ENCODE peak calls at places on chromosomes 16 and 17, in six cellular contexts. One of them, this sample, is unnamed.

GRCh38 chr16:69327585-69328310 is 2.6 kb downstream of the PDF start:
- DNase-seq in NCI-H1105 treated with DMSO at 0.1 percent for 48 hours: no peak
- DNase-seq in M059J: no peak
- DNase-seq in non-pigmented ciliary epithelial cell: no peak
- DNase-seq in psoas muscle: no peak
- DNase-seq in stimulated activated CD4-positive, alpha-beta T cell treated with anti-CD3 and anti-CD28 coated beads, Interleukin-12 subunit alpha, Interleukin-12 subunit beta, amount 100 ng/mL, for 24 hours: no peak
- DNase-seq in this sample: no peak

GRCh38 chr16:81600275-81600674 is 155.7 kb downstream of the CMIP start:
- DNase-seq in stimulated activated CD4-positive, alpha-beta T cell treated with anti-CD3 and anti-CD28 coated beads, Interleukin-12 subunit alpha, Interleukin-12 subunit beta, amount 100 ng/mL, for 24 hours: no peak
- DNase-seq in non-pigmented ciliary epithelial cell: no peak
- DNase-seq in NCI-H1105 treated with DMSO at 0.1 percent for 48 hours: no peak
- DNase-seq in psoas muscle: no peak
- DNase-seq in M059J: peak; percentile 92
- DNase-seq in this sample: no peak

GRCh38 chr17:1058423-1059130 is 61.6 kb downstream of the TIMM22 start:
- DNase-seq in NCI-H1105 treated with DMSO at 0.1 percent for 48 hours: no peak
- DNase-seq in stimulated activated CD4-positive, alpha-beta T cell treated with anti-CD3 and anti-CD28 coated beads, Interleukin-12 subunit alpha, Interleukin-12 subunit beta, amount 100 ng/mL, for 24 hours: peak; percentile 65
- DNase-seq in non-pigmented ciliary epithelial cell: no peak
- DNase-seq in M059J: peak; percentile 44
- DNase-seq in psoas muscle: peak; percentile 61
- DNase-seq in this sample: peak; percentile 4

GRCh38 chr17:79154446-79154845 is 79.8 kb downstream of the ENGASE start:
- DNase-seq in NCI-H1105 treated with DMSO at 0.1 percent for 48 hours: no peak
- DNase-seq in non-pigmented ciliary epithelial cell: no peak
- DNase-seq in stimulated activated CD4-positive, alpha-beta T cell treated with anti-CD3 and anti-CD28 coated beads, Interleukin-12 subunit alpha, Interleukin-12 subunit beta, amount 100 ng/mL, for 24 hours: no peak
- DNase-seq in psoas muscle: peak; percentile 28
- DNase-seq in M059J: no peak
- DNase-seq in this sample: no peak

GRCh38 chr16:86232496-86232895 is 277.8 kb upstream of the FOXF1 start:
- DNase-seq in stimulated activated CD4-positive, alpha-beta T cell treated with anti-CD3 and anti-CD28 coated beads, Interleukin-12 subunit alpha, Interleukin-12 subunit beta, amount 100 ng/mL, for 24 hours: no peak
- DNase-seq in M059J: no peak
- DNase-seq in non-pigmented ciliary epithelial cell: no peak
- DNase-seq in NCI-H1105 treated with DMSO at 0.1 percent for 48 hours: no peak
- DNase-seq in psoas muscle: no peak
- DNase-seq in this sample: no peak

GRCh38 chr17:57442914-57443571 is 186.7 kb downstream of the MSI2 start:
- DNase-seq in NCI-H1105 treated with DMSO at 0.1 percent for 48 hours: no peak
- DNase-seq in stimulated activated CD4-positive, alpha-beta T cell treated with anti-CD3 and anti-CD28 coated beads, Interleukin-12 subunit alpha, Interleukin-12 subunit beta, amount 100 ng/mL, for 24 hours: peak; percentile 60
- DNase-seq in non-pigmented ciliary epithelial cell: no peak
- DNase-seq in psoas muscle: peak; percentile 79
- DNase-seq in M059J: peak; percentile 73
- DNase-seq in this sample: peak; percentile 46

GRCh38 chr17:35745749-35746320 is 7.2 kb downstream of the GAS2L2 start:
- DNase-seq in psoas muscle: no peak
- DNase-seq in non-pigmented ciliary epithelial cell: no peak
- DNase-seq in NCI-H1105 treated with DMSO at 0.1 percent for 48 hours: no peak
- DNase-seq in stimulated activated CD4-positive, alpha-beta T cell treated with anti-CD3 and anti-CD28 coated beads, Interleukin-12 subunit alpha, Interleukin-12 subunit beta, amount 100 ng/mL, for 24 hours: no peak
- DNase-seq in M059J: no peak
- DNase-seq in this sample: no peak

GRCh38 chr16:46862555-46863447 is 21.4 kb upstream of the GPT2 start:
- DNase-seq in M059J: peak; percentile 61
- DNase-seq in non-pigmented ciliary epithelial cell: no peak
- DNase-seq in psoas muscle: no peak
- DNase-seq in stimulated activated CD4-positive, alpha-beta T cell treated with anti-CD3 and anti-CD28 coated beads, Interleukin-12 subunit alpha, Interleukin-12 subunit beta, amount 100 ng/mL, for 24 hours: no peak
- DNase-seq in NCI-H1105 treated with DMSO at 0.1 percent for 48 hours: no peak
- DNase-seq in this sample: no peak

GRCh38 chr16:56477096-56477878 is 25.9 kb downstream of the OGFOD1 start:
- DNase-seq in NCI-H1105 treated with DMSO at 0.1 percent for 48 hours: no peak
- DNase-seq in non-pigmented ciliary epithelial cell: peak; percentile 79
- DNase-seq in M059J: peak; percentile 91
- DNase-seq in stimulated activated CD4-positive, alpha-beta T cell treated with anti-CD3 and anti-CD28 coated beads, Interleukin-12 subunit alpha, Interleukin-12 subunit beta, amount 100 ng/mL, for 24 hours: no peak
- DNase-seq in psoas muscle: no peak
- DNase-seq in this sample: no peak

GRCh38 chr16:21962475-21962874 is 9.3 kb downstream of the UQCRC2 start:
- DNase-seq in stimulated activated CD4-positive, alpha-beta T cell treated with anti-CD3 and anti-CD28 coated beads, Interleukin-12 subunit alpha, Interleukin-12 subunit beta, amount 100 ng/mL, for 24 hours: no peak
- DNase-seq in NCI-H1105 treated with DMSO at 0.1 percent for 48 hours: no peak
- DNase-seq in psoas muscle: no peak
- DNase-seq in non-pigmented ciliary epithelial cell: no peak
- DNase-seq in M059J: no peak
- DNase-seq in this sample: no peak

GRCh38 chr17:12522743-12523181 is 142.9 kb upstream of the MYOCD start:
- DNase-seq in M059J: peak; percentile 98
- DNase-seq in stimulated activated CD4-positive, alpha-beta T cell treated with anti-CD3 and anti-CD28 coated beads, Interleukin-12 subunit alpha, Interleukin-12 subunit beta, amount 100 ng/mL, for 24 hours: no peak
- DNase-seq in psoas muscle: no peak
- DNase-seq in non-pigmented ciliary epithelial cell: peak; percentile 6
- DNase-seq in NCI-H1105 treated with DMSO at 0.1 percent for 48 hours: no peak
- DNase-seq in this sample: no peak

GRCh38 chr16:56090076-56090475 is 101.2 kb upstream of the GNAO1 start:
- DNase-seq in psoas muscle: no peak
- DNase-seq in stimulated activated CD4-positive, alpha-beta T cell treated with anti-CD3 and anti-CD28 coated beads, Interleukin-12 subunit alpha, Interleukin-12 subunit beta, amount 100 ng/mL, for 24 hours: no peak
- DNase-seq in NCI-H1105 treated with DMSO at 0.1 percent for 48 hours: no peak
- DNase-seq in non-pigmented ciliary epithelial cell: no peak
- DNase-seq in M059J: no peak
- DNase-seq in this sample: no peak

GRCh38 chr17:27414271-27414670 is 42.0 kb upstream of the KSR1 start:
- DNase-seq in M059J: peak; percentile 20
- DNase-seq in non-pigmented ciliary epithelial cell: no peak
- DNase-seq in NCI-H1105 treated with DMSO at 0.1 percent for 48 hours: no peak
- DNase-seq in stimulated activated CD4-positive, alpha-beta T cell treated with anti-CD3 and anti-CD28 coated beads, Interleukin-12 subunit alpha, Interleukin-12 subunit beta, amount 100 ng/mL, for 24 hours: no peak
- DNase-seq in psoas muscle: no peak
- DNase-seq in this sample: no peak

GRCh38 chr16:165218-165538 is 600 bp upstream of the HBM start:
- DNase-seq in M059J: no peak
- DNase-seq in non-pigmented ciliary epithelial cell: no peak
- DNase-seq in psoas muscle: no peak
- DNase-seq in stimulated activated CD4-positive, alpha-beta T cell treated with anti-CD3 and anti-CD28 coated beads, Interleukin-12 subunit alpha, Interleukin-12 subunit beta, amount 100 ng/mL, for 24 hours: no peak
- DNase-seq in NCI-H1105 treated with DMSO at 0.1 percent for 48 hours: no peak
- DNase-seq in this sample: no peak

GRCh38 chr17:61461967-61462733 is 9.9 kb downstream of the TBX4 start:
- DNase-seq in non-pigmented ciliary epithelial cell: no peak
- DNase-seq in stimulated activated CD4-positive, alpha-beta T cell treated with anti-CD3 and anti-CD28 coated beads, Interleukin-12 subunit alpha, Interleukin-12 subunit beta, amount 100 ng/mL, for 24 hours: no peak
- DNase-seq in M059J: no peak
- DNase-seq in psoas muscle: no peak
- DNase-seq in NCI-H1105 treated with DMSO at 0.1 percent for 48 hours: no peak
- DNase-seq in this sample: no peak

GRCh38 chr16:68332411-68333121 is 21.7 kb downstream of the PRMT7 start:
- DNase-seq in non-pigmented ciliary epithelial cell: no peak
- DNase-seq in NCI-H1105 treated with DMSO at 0.1 percent for 48 hours: no peak
- DNase-seq in stimulated activated CD4-positive, alpha-beta T cell treated with anti-CD3 and anti-CD28 coated beads, Interleukin-12 subunit alpha, Interleukin-12 subunit beta, amount 100 ng/mL, for 24 hours: no peak
- DNase-seq in psoas muscle: peak; percentile 19
- DNase-seq in M059J: no peak
- DNase-seq in this sample: no peak

GRCh38 chr17:29954405-29954804 is 13.0 kb downstream of the EFCAB5 start:
- DNase-seq in stimulated activated CD4-positive, alpha-beta T cell treated with anti-CD3 and anti-CD28 coated beads, Interleukin-12 subunit alpha, Interleukin-12 subunit beta, amount 100 ng/mL, for 24 hours: no peak
- DNase-seq in M059J: no peak
- DNase-seq in non-pigmented ciliary epithelial cell: no peak
- DNase-seq in NCI-H1105 treated with DMSO at 0.1 percent for 48 hours: no peak
- DNase-seq in psoas muscle: no peak
- DNase-seq in this sample: no peak

GRCh38 chr17:78951967-78952551 is 26.9 kb upstream of the TIMP2 start:
- DNase-seq in non-pigmented ciliary epithelial cell: no peak
- DNase-seq in psoas muscle: no peak
- DNase-seq in M059J: no peak
- DNase-seq in NCI-H1105 treated with DMSO at 0.1 percent for 48 hours: no peak
- DNase-seq in stimulated activated CD4-positive, alpha-beta T cell treated with anti-CD3 and anti-CD28 coated beads, Interleukin-12 subunit alpha, Interleukin-12 subunit beta, amount 100 ng/mL, for 24 hours: no peak
- DNase-seq in this sample: no peak

GRCh38 chr17:4475001-4475400 is 23.7 kb upstream of the SPNS2 start:
- DNase-seq in psoas muscle: no peak
- DNase-seq in M059J: peak; percentile 41
- DNase-seq in stimulated activated CD4-positive, alpha-beta T cell treated with anti-CD3 and anti-CD28 coated beads, Interleukin-12 subunit alpha, Interleukin-12 subunit beta, amount 100 ng/mL, for 24 hours: no peak
- DNase-seq in NCI-H1105 treated with DMSO at 0.1 percent for 48 hours: no peak
- DNase-seq in non-pigmented ciliary epithelial cell: no peak
- DNase-seq in this sample: no peak

GRCh38 chr17:79478051-79478461 is 132.8 kb downstream of the RBFOX3 start:
- DNase-seq in M059J: no peak
- DNase-seq in NCI-H1105 treated with DMSO at 0.1 percent for 48 hours: no peak
- DNase-seq in psoas muscle: no peak
- DNase-seq in stimulated activated CD4-positive, alpha-beta T cell treated with anti-CD3 and anti-CD28 coated beads, Interleukin-12 subunit alpha, Interleukin-12 subunit beta, amount 100 ng/mL, for 24 hours: no peak
- DNase-seq in non-pigmented ciliary epithelial cell: no peak
- DNase-seq in this sample: no peak

This sample was measured in NCI-H1092 treated with DMSO at 0.1 percent for 48 hours.